ENCODE peak calls at places on chromosome 12, in seven cellular contexts. G is neural progenitor cell, V is uterus, Z is lower leg skin, O is GM12865, H is GM23338, Y is astrocyte of the spinal cord. X is an unnamed sample.

GRCh38 chr12:92503977-92504966 is 198.5 kb upstream of the PLEKHG7 start:
- DNase-seq in Z (no peak), V (no peak), H (no peak), O (no peak), Y (no peak), G (peak), X (no peak)

GRCh38 chr12:81942588-81942987 is 183.4 kb upstream of the PPFIA2 start:
- DNase-seq in O (peak), G (no peak), Y (no peak), Z (no peak), V (no peak), H (no peak), X (no peak)

GRCh38 chr12:3207858-3208257 is 130.7 kb downstream of the TSPAN9 start:
- DNase-seq in Y (no peak), G (peak), H (peak), Z (no peak), O (peak), V (no peak), X (no peak)

GRCh38 chr12:54065677-54066076 is 12.0 kb downstream of the HOXC4 start:
- DNase-seq in O (no peak), Y (no peak), G (no peak), V (no peak), Z (no peak), H (no peak), X (no peak)

GRCh38 chr12:12592930-12593329 is 18.7 kb upstream of the CREBL2 start:
- DNase-seq in V (no peak), G (no peak), H (no peak), Y (peak), Z (no peak), O (no peak), X (peak)

GRCh38 chr12:79420146-79420618 is 270.6 kb downstream of the PAWR start:
- DNase-seq in Z (no peak), G (peak), V (no peak), O (peak), H (peak), Y (peak), X (peak)

GRCh38 chr12:101010881-101011280 is 199.2 kb downstream of the SLC5A8 start:
- DNase-seq in H (no peak), O (no peak), Z (no peak), Y (no peak), V (no peak), G (no peak), X (no peak)

GRCh38 chr12:27906127-27906500 is 66.4 kb downstream of the PTHLH start:
- DNase-seq in Y (no peak), V (no peak), Z (no peak), H (peak), O (no peak), G (no peak), X (no peak)

GRCh38 chr12:25995906-25996305 is 37.4 kb downstream of the RASSF8 start:
- DNase-seq in Y (peak), G (no peak), O (no peak), Z (no peak), H (no peak), V (no peak), X (peak)

GRCh38 chr12:6053541-6053940 is 70.9 kb downstream of the VWF start:
- DNase-seq in O (no peak), Y (no peak), V (no peak), H (no peak), G (no peak), Z (no peak), X (no peak)

GRCh38 chr12:27602516-27602915 is 78.5 kb downstream of the PPFIBP1 start:
- DNase-seq in O (no peak), G (no peak), V (no peak), H (no peak), Y (no peak), Z (no peak), X (no peak)

GRCh38 chr12:131827961-131828534 is at the start of gene MMP17:
- DNase-seq in O (peak), Z (no peak), H (peak), Y (peak), G (peak), V (peak), X (peak)

GRCh38 chr12:15714256-15714655 is 74.9 kb downstream of the EPS8 start:
- DNase-seq in V (no peak), H (no peak), O (no peak), G (no peak), Z (no peak), Y (no peak), X (no peak)

GRCh38 chr12:96329545-96329944 is 70.7 kb downstream of the CDK17 start:
- DNase-seq in V (no peak), Z (no peak), G (no peak), Y (no peak), H (no peak), O (no peak), X (no peak)

DNA sequence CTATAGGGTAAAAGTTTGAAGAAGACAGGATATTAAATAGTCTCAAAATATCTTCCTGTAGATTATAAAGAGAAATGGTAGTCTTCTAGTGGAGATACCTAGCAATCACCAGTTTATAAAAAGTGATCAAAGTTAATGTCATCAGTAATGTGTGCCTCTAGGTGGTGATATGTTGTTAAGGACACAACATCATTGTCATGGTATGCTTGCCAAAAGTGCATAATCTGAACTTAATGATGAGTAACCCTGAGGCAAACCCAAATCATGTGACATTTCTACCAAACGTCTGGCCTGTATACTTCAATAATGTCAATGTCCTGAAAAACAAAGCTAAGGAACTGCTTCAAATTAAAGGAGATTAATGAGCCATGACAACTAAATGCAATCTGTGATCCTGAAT is 214.7 kb downstream of the PHLDA1 start:
- DNase-seq in Z (no peak), G (no peak), O (no peak), V (no peak), Y (peak), H (no peak), X (peak)
- TF ChIP-seq CTCF in Z (no peak), G (no peak), O (no peak), V (no peak), Y (no peak), H (no peak), X (no peak)

GRCh38 chr12:65188179-65188709 is 18.9 kb downstream of the LEMD3 start:
- DNase-seq in G (no peak), O (peak), Z (no peak), H (no peak), Y (no peak), V (no peak), X (no peak)
- H3K4me3 ChIP-seq in G (no peak), O (peak), Z (no peak), H (no peak), Y (no peak), V (no peak), X (no peak)

DNA sequence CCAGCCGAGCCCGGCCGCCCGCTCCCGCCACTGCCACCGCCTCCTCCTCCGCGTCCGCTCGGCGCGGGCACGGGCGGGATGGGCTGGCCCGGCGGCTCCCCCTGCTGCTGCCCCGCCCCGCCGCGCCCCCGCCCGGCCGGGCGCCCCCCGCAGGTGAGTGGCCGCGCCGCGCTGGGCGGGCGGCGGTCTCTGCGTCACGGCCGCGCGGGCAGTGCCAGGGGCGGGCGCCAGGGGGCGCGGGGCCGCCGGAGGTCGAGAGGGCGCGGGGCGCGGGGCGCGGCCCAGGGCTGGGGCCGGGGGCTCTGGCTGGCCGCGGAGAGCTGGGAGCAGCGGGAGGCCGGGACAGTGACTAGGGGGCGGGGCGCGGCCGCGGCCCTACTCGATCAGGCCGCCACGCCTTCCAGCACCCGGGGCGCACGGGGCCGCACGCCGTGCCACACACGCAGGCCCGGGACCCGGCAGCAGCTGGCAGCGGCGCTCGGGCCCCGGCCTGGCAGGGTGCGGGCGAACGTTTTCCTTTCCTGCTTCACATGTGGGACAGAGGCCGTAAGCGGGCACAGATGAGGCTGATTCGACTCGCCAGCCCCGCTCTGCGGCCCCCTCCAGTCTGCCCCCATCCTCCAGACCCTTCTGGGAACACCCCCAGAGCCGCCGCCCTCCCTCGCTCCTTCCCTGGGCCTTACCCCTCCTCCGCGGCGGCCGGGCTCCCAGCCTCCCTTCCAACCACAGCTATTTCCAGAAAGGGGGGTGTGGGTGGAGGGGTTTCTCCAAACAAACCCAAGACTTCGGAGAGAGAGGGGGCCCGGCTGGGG is 2.4 kb upstream of the TNS2 start:
- DNase-seq in H (peak), V (peak), Z (no peak), O (peak), Y (peak), G (peak), X (peak)
- TF ChIP-seq CTCF in H (no peak), V (peak), Z (no peak), O (peak), Y (no peak), G (peak), X (no peak)

DNA sequence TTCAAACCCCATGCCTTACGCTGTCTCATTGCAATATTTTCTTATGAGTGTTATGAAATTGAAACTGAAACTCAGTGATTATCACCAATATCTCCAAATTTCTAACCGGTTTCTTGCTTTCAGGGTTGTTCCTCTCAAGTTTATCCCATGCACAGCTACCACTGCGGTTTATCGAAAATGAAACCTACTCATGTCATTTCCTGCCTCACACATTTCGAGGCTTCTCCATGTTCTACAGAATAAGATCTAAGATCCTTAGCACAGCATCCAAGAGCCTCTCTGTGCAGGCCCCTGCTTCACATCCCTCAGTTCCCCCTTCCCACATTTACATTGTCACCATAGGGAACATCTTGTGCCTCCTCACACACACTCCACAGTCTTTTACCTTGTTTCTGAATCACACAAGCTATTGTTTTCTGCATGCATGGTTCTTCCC is 45.5 kb upstream of the FAR2 start:
- DNase-seq in H (no peak), Y (no peak), G (no peak), Z (no peak), V (no peak), O (peak), X (no peak)
- H3K4me3 ChIP-seq in H (no peak), Y (no peak), G (no peak), Z (no peak), V (no peak), O (no peak), X (no peak)

GRCh38 chr12:31813305-31813704 is 84.5 kb upstream of the AMN1 start:
- DNase-seq in Y (no peak), V (no peak), G (peak), H (peak), O (no peak), Z (no peak), X (no peak)
- TF ChIP-seq CTCF in Y (no peak), V (no peak), G (peak), H (peak), O (no peak), Z (no peak), X (peak)

GRCh38 chr12:47835831-47836155 is 16.1 kb upstream of the HDAC7 start:
- DNase-seq in Y (no peak), Z (no peak), V (no peak), G (peak), H (peak), O (no peak), X (peak)
- H3K4me3 ChIP-seq in Y (no peak), Z (no peak), V (no peak), G (no peak), H (no peak), O (no peak), X (no peak)

GRCh38 chr12:20624718-20625117 is 70.4 kb upstream of the SLCO1C1 start:
- DNase-seq in H (peak), Z (no peak), G (peak), O (no peak), V (no peak), Y (peak), X (peak)
- TF ChIP-seq CTCF in H (peak), Z (no peak), G (peak), O (no peak), V (peak), Y (peak), X (peak)

DNA sequence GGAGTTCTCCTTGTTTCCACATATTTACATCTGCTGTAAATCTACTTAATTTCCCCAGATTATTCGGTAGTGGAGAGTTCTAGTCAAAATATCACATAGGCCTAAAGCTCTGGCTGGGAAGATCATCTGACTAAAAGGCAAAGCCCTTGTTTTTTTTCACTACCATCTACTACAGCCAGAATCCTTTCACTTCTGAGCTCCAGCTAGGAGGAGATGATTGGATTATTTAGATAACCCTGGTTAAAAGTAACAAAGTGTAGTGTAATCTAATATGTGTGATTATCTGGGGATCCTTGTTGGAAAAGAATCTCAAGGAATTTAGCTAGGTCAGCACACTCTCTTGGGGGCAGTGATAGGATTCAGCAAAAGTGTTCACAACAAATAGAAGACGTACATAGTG is 125.4 kb downstream of the DYRK2 start:
- DNase-seq in G (no peak), Y (peak), O (no peak), H (no peak), V (no peak), Z (no peak), X (no peak)
- H3K4me3 ChIP-seq in G (no peak), Y (no peak), O (no peak), H (no peak), V (no peak), Z (no peak), X (no peak)

DNA sequence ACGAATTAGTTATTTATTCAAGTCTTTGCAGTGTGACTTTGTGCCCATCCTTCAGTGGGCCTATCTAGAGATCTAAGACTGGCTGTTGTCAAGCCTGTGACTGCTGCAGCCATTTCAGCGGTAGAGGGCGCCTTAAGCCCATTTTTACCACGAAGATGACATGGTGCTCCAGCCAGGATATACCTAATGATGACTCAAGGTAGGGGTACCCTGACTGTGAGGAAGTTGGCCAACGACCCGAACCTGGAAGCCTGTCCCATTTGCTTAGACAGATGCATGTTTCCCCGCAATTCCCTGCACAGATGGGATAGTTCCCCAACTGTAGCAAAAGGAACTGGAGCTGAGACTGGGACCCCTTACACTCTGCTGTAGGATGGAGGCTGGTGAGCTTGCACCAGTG is 41.3 kb downstream of the RAB3IP start:
- DNase-seq in Y (peak), Z (no peak), O (no peak), V (no peak), G (peak), H (peak), X (peak)
- TF ChIP-seq CTCF in Y (peak), Z (no peak), O (no peak), V (no peak), G (peak), H (peak), X (peak)